ENCODE peak calls at places on chromosome 4, in five cellular contexts. One of them, this sample, is unnamed.
A peak's percentile ranks its signal among the peaks of the same experiment; 100 is the strongest.

GRCh38 chr4:55312491-55313101 is 33.4 kb upstream of the SRD5A3 start:
- DNase-seq in H1: peak; percentile 50
- DNase-seq in NT2/D1: peak; percentile 27
- DNase-seq in GM12878: no peak
- DNase-seq in HepG2: peak; percentile 33
- DNase-seq in this sample: peak; percentile 36

GRCh38 chr4:152007108-152007507 is 246.3 kb upstream of the GATB start:
- DNase-seq in NT2/D1: no peak
- DNase-seq in HepG2: no peak
- DNase-seq in GM12878: no peak
- DNase-seq in H1: no peak
- DNase-seq in this sample: no peak

GRCh38 chr4:154719087-154719486 is 24.7 kb upstream of the LRAT start:
- DNase-seq in GM12878: no peak
- DNase-seq in NT2/D1: no peak
- DNase-seq in H1: no peak
- DNase-seq in HepG2: no peak
- DNase-seq in this sample: no peak

GRCh38 chr4:181604546-181604945 is 638.7 kb upstream of the TENM3 start:
- DNase-seq in H1: no peak
- DNase-seq in HepG2: no peak
- DNase-seq in GM12878: no peak
- DNase-seq in NT2/D1: no peak
- DNase-seq in this sample: no peak

GRCh38 chr4:86592553-86593249 is 1.4 kb upstream of the PTPN13 start:
- DNase-seq in HepG2: no peak
- DNase-seq in GM12878: no peak
- DNase-seq in H1: no peak
- DNase-seq in NT2/D1: no peak
- DNase-seq in this sample: no peak

GRCh38 chr4:98658287-98659105 is at the start of gene TSPAN5:
- DNase-seq in NT2/D1: peak; percentile 52
- DNase-seq in GM12878: no peak
- DNase-seq in HepG2: peak; percentile 12
- DNase-seq in H1: peak; percentile 82
- DNase-seq in this sample: peak; percentile 80

GRCh38 chr4:67587156-67587555 is 28.6 kb downstream of the STAP1 start:
- DNase-seq in HepG2: no peak
- DNase-seq in H1: no peak
- DNase-seq in GM12878: no peak
- DNase-seq in NT2/D1: no peak
- DNase-seq in this sample: no peak

GRCh38 chr4:174214102-174214878 is 69.2 kb downstream of the FBXO8 start:
- DNase-seq in HepG2: no peak
- DNase-seq in NT2/D1: no peak
- DNase-seq in H1: peak; percentile 64
- DNase-seq in GM12878: no peak
- DNase-seq in this sample: no peak

GRCh38 chr4:7723625-7724024 is 216.0 kb downstream of the AFAP1 start:
- DNase-seq in GM12878: no peak
- DNase-seq in NT2/D1: no peak
- DNase-seq in HepG2: no peak
- DNase-seq in H1: no peak
- DNase-seq in this sample: no peak

GRCh38 chr4:187283306-187283705 is 559.6 kb upstream of the FAT1 start:
- DNase-seq in HepG2: no peak
- DNase-seq in NT2/D1: no peak
- DNase-seq in GM12878: no peak
- DNase-seq in H1: no peak
- DNase-seq in this sample: no peak

GRCh38 chr4:109966891-109967481 is 54.3 kb downstream of the EGF start:
- DNase-seq in H1: no peak
- DNase-seq in HepG2: no peak
- DNase-seq in GM12878: no peak
- DNase-seq in NT2/D1: no peak
- DNase-seq in this sample: no peak

GRCh38 chr4:185933078-185933581 is 121.1 kb upstream of the SORBS2 start:
- DNase-seq in H1: no peak
- DNase-seq in GM12878: no peak
- DNase-seq in HepG2: no peak
- DNase-seq in NT2/D1: no peak
- DNase-seq in this sample: no peak

GRCh38 chr4:175469519-175469918 is 342.5 kb downstream of the GPM6A start:
- DNase-seq in NT2/D1: peak; percentile 9
- DNase-seq in HepG2: no peak
- DNase-seq in H1: no peak
- DNase-seq in GM12878: no peak
- DNase-seq in this sample: peak; percentile 9

GRCh38 chr4:19478791-19479190 is 772.9 kb upstream of the SLIT2 start:
- DNase-seq in GM12878: no peak
- DNase-seq in HepG2: no peak
- DNase-seq in NT2/D1: no peak
- DNase-seq in H1: no peak
- DNase-seq in this sample: no peak

GRCh38 chr4:11790230-11790629 is 361.5 kb upstream of the HS3ST1 start:
- DNase-seq in NT2/D1: no peak
- DNase-seq in H1: no peak
- DNase-seq in GM12878: no peak
- DNase-seq in HepG2: no peak
- DNase-seq in this sample: no peak

GRCh38 chr4:53863163-53863562 is 201.2 kb downstream of the CHIC2 start:
- DNase-seq in HepG2: no peak
- DNase-seq in NT2/D1: no peak
- DNase-seq in H1: no peak
- DNase-seq in GM12878: no peak
- DNase-seq in this sample: no peak

GRCh38 chr4:40963912-40964478 is 214.2 kb downstream of the NSUN7 start:
- DNase-seq in HepG2: no peak
- DNase-seq in H1: no peak
- DNase-seq in NT2/D1: no peak
- DNase-seq in GM12878: no peak
- DNase-seq in this sample: no peak

GRCh38 chr4:40875507-40876150 is 125.9 kb downstream of the NSUN7 start:
- DNase-seq in H1: no peak
- DNase-seq in GM12878: no peak
- DNase-seq in HepG2: no peak
- DNase-seq in NT2/D1: no peak
- DNase-seq in this sample: no peak

GRCh38 chr4:769511-769910 is 56.4 kb downstream of the CPLX1 start:
- DNase-seq in GM12878: no peak
- DNase-seq in H1: no peak
- DNase-seq in NT2/D1: no peak
- DNase-seq in HepG2: no peak
- DNase-seq in this sample: no peak

GRCh38 chr4:42615131-42615776 is 41.7 kb downstream of the ATP8A1 start:
- DNase-seq in NT2/D1: no peak
- DNase-seq in HepG2: no peak
- DNase-seq in GM12878: no peak
- DNase-seq in H1: no peak
- DNase-seq in this sample: no peak

GRCh38 chr4:105588252-105588651 is 35.8 kb downstream of the ARHGEF38 start:
- DNase-seq in H1: no peak
- DNase-seq in HepG2: no peak
- DNase-seq in GM12878: no peak
- DNase-seq in NT2/D1: no peak
- DNase-seq in this sample: no peak
- TF ChIP-seq SUZ12 in H1: no peak
- TF ChIP-seq SUZ12 in HepG2: no peak
- TF ChIP-seq SUZ12 in GM12878: no peak
- TF ChIP-seq SUZ12 in NT2/D1: no peak
- TF ChIP-seq SUZ12 in this sample: no peak

GRCh38 chr4:168900080-168900479 is 110.0 kb downstream of the CBR4 start:
- DNase-seq in GM12878: no peak
- DNase-seq in NT2/D1: no peak
- DNase-seq in H1: no peak
- DNase-seq in HepG2: no peak
- DNase-seq in this sample: no peak
- TF ChIP-seq SUZ12 in GM12878: no peak
- TF ChIP-seq SUZ12 in NT2/D1: no peak
- TF ChIP-seq SUZ12 in H1: no peak
- TF ChIP-seq SUZ12 in HepG2: no peak
- TF ChIP-seq SUZ12 in this sample: no peak

GRCh38 chr4:2092653-2093000 is 33.5 kb downstream of the NAT8L start:
- DNase-seq in HepG2: no peak
- DNase-seq in GM12878: no peak
- DNase-seq in H1: no peak
- DNase-seq in NT2/D1: no peak
- DNase-seq in this sample: no peak
- TF ChIP-seq SUZ12 in HepG2: no peak
- TF ChIP-seq SUZ12 in GM12878: no peak
- TF ChIP-seq SUZ12 in H1: no peak
- TF ChIP-seq SUZ12 in NT2/D1: no peak
- TF ChIP-seq SUZ12 in this sample: no peak

GRCh38 chr4:100495074-100495473 is 22.7 kb downstream of the EMCN start:
- DNase-seq in GM12878: no peak
- DNase-seq in NT2/D1: no peak
- DNase-seq in HepG2: no peak
- DNase-seq in H1: no peak
- DNase-seq in this sample: no peak

GRCh38 chr4:100492129-100492528 is 25.7 kb downstream of the EMCN start:
- DNase-seq in NT2/D1: no peak
- DNase-seq in HepG2: no peak
- DNase-seq in H1: no peak
- DNase-seq in GM12878: no peak
- DNase-seq in this sample: no peak

GRCh38 chr4:100497729-100498250 is 20.0 kb downstream of the EMCN start:
- DNase-seq in H1: no peak
- DNase-seq in NT2/D1: no peak
- DNase-seq in HepG2: no peak
- DNase-seq in GM12878: no peak
- DNase-seq in this sample: no peak

GRCh38 chr4:100494166-100494565 is 23.7 kb downstream of the EMCN start:
- DNase-seq in HepG2: no peak
- DNase-seq in NT2/D1: no peak
- DNase-seq in GM12878: no peak
- DNase-seq in H1: no peak
- DNase-seq in this sample: no peak

GRCh38 chr4:100493756-100494155 is 24.1 kb downstream of the EMCN start:
- DNase-seq in HepG2: no peak
- DNase-seq in H1: no peak
- DNase-seq in NT2/D1: no peak
- DNase-seq in GM12878: no peak
- DNase-seq in this sample: no peak
- TF ChIP-seq SUZ12 in HepG2: no peak
- TF ChIP-seq SUZ12 in H1: no peak
- TF ChIP-seq SUZ12 in NT2/D1: no peak
- TF ChIP-seq SUZ12 in GM12878: no peak
- TF ChIP-seq SUZ12 in this sample: no peak

GRCh38 chr4:139901516-139902327 is 236.1 kb downstream of the MGST2 start:
- DNase-seq in GM12878: no peak
- DNase-seq in HepG2: no peak
- DNase-seq in H1: no peak
- DNase-seq in NT2/D1: no peak
- DNase-seq in this sample: peak; percentile 22
- TF ChIP-seq SUZ12 in GM12878: no peak
- TF ChIP-seq SUZ12 in HepG2: no peak
- TF ChIP-seq SUZ12 in H1: no peak
- TF ChIP-seq SUZ12 in NT2/D1: no peak
- TF ChIP-seq SUZ12 in this sample: no peak

DNA sequence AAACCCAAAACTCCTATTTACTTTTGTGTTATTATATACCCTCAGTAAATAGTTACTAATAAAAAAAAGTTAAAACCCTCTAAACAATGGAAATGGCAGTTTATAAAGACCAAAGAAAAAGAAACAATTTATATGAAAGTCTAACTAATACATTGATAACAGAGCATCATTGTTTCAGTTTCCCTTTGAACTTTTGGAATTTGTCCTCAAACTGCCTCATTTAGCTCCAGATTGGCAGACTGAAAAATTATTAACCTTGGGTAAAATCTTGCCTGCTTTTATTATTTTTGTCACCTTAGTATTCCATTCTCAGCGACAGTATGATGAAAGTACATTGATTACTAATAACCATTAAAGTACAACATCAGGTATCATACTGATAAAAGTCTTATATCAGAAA is 124.0 kb downstream of the PDE5A start:
- DNase-seq in H1: no peak
- DNase-seq in GM12878: no peak
- DNase-seq in HepG2: peak; percentile 67
- DNase-seq in NT2/D1: no peak
- DNase-seq in this sample: no peak
- TF ChIP-seq SUZ12 in H1: no peak
- TF ChIP-seq SUZ12 in GM12878: no peak
- TF ChIP-seq SUZ12 in HepG2: no peak
- TF ChIP-seq SUZ12 in NT2/D1: no peak
- TF ChIP-seq SUZ12 in this sample: no peak

GRCh38 chr4:3656441-3657376 is 109.5 kb upstream of the ADRA2C start:
- DNase-seq in GM12878: no peak
- DNase-seq in HepG2: no peak
- DNase-seq in H1: no peak
- DNase-seq in NT2/D1: no peak
- DNase-seq in this sample: no peak
- TF ChIP-seq SUZ12 in GM12878: no peak
- TF ChIP-seq SUZ12 in HepG2: no peak
- TF ChIP-seq SUZ12 in H1: no peak
- TF ChIP-seq SUZ12 in NT2/D1: no peak
- TF ChIP-seq SUZ12 in this sample: no peak

GRCh38 chr4:29717658-29718057 is 1002.5 kb upstream of the PCDH7 start:
- DNase-seq in GM12878: no peak
- DNase-seq in HepG2: no peak
- DNase-seq in H1: no peak
- DNase-seq in NT2/D1: no peak
- DNase-seq in this sample: no peak
- TF ChIP-seq SUZ12 in GM12878: no peak
- TF ChIP-seq SUZ12 in HepG2: no peak
- TF ChIP-seq SUZ12 in H1: no peak
- TF ChIP-seq SUZ12 in NT2/D1: no peak
- TF ChIP-seq SUZ12 in this sample: no peak